ENCODE peak calls at places on chromosome 1, in ten cellular contexts. B is BE2C, C is fibroblast of mammary gland, X is prostate gland, J is brain microvascular endothelial cell, O is PC-3, Z is heart left ventricle, K is BJ, E is astrocyte, H is AG10803. G is an unnamed sample.

GRCh38 chr1:229572286-229572685 is 13.8 kb upstream of the ABCB10 start:
- DNase-seq in K (no peak), C (no peak), B (no peak), H (no peak), J (no peak), X (no peak), E (no peak), Z (no peak), O (no peak), G (no peak)

GRCh38 chr1:52032785-52033131 is 852 bp downstream of the KTI12 start:
- DNase-seq in C (peak; percentile 84), X (peak; percentile 25), E (peak; percentile 57), J (peak; percentile 64), K (no peak), O (peak; percentile 45), H (peak; percentile 69), B (peak; percentile 39), Z (peak; percentile 67), G (peak; percentile 13)

GRCh38 chr1:12549460-12550349 is 68.3 kb downstream of the DHRS3 start:
- DNase-seq in H (peak; percentile 89), K (peak; percentile 92), E (peak; percentile 98), X (peak; percentile 83), O (peak; percentile 98), J (peak; percentile 99), Z (peak; percentile 73), C (peak; percentile 90), B (no peak), G (no peak)

GRCh38 chr1:199691540-199691939 is 336.0 kb upstream of the NR5A2 start:
- DNase-seq in H (peak; percentile 89), C (peak; percentile 78), K (peak; percentile 52), O (peak; percentile 65), Z (no peak), E (peak; percentile 91), J (peak; percentile 45), B (no peak), X (no peak), G (no peak)

GRCh38 chr1:198443374-198444233 is 96.9 kb downstream of the ATP6V1G3 start:
- DNase-seq in H (peak; percentile 94), O (peak; percentile 93), C (peak; percentile 97), K (peak; percentile 74), Z (no peak), B (no peak), E (peak; percentile 99), J (peak; percentile 91), X (no peak), G (no peak)

GRCh38 chr1:22350987-22351756 is 100.5 kb upstream of the ZBTB40 start:
- DNase-seq in E (no peak), O (no peak), Z (no peak), K (no peak), H (no peak), X (no peak), B (no peak), J (no peak), C (no peak), G (no peak)

GRCh38 chr1:118481091-118481490 is 296.1 kb upstream of the SPAG17 start:
- DNase-seq in K (no peak), X (no peak), C (no peak), H (no peak), Z (no peak), B (no peak), J (no peak), O (peak; percentile 3), E (no peak), G (no peak)

GRCh38 chr1:203120325-203121138 is 7.0 kb upstream of the ADORA1 start:
- DNase-seq in O (no peak), J (no peak), K (no peak), X (no peak), Z (no peak), B (no peak), H (no peak), C (no peak), E (no peak), G (no peak)

GRCh38 chr1:170200665-170201397 is 55.1 kb downstream of the NTMT2 start:
- DNase-seq in O (no peak), X (no peak), E (no peak), K (no peak), J (peak; percentile 6), B (no peak), Z (no peak), H (peak; percentile 63), C (peak; percentile 40), G (no peak)

GRCh38 chr1:198295186-198295585 is 138.4 kb downstream of the NEK7 start:
- DNase-seq in E (no peak), Z (no peak), O (no peak), J (no peak), K (no peak), H (no peak), C (no peak), X (no peak), B (no peak), G (no peak)

GRCh38 chr1:111990026-111990877 is 784 bp upstream of the KCND3 start:
- DNase-seq in J (no peak), B (no peak), K (no peak), O (no peak), E (no peak), X (peak; percentile 37), H (peak; percentile 15), Z (peak; percentile 64), C (no peak), G (no peak)

DNA sequence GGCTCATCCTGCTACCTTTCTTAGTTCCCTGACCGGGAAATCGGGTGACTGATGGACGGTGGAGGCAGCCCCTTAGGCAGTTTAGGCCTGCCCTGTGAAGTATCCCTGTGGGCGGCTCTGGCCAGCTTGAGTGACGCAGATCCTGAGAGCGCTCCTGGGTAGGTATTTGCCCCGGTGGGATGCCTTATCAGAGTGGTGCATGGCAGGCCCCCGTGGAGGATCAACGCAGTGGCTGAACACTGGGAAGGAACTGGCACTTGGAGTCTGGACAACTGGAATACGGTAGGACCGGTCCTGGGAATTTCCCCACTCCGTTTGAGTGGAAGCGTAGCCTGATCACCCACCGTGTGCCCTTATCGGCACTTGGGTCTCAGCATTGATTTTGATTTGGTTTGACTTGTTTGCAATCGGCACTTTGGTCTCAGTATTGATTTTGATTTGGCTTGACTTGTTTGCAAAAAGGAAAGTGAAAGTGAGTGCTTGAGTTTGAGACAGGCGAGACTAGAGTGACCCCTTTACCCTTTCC is 15.2 kb downstream of the PLA2G2F start:
- DNase-seq in X (no peak), O (no peak), K (no peak), E (no peak), J (no peak), B (no peak), H (no peak), C (no peak), Z (peak; percentile 30), G (peak; percentile 23)
- H3K4me3 ChIP-seq in X (no peak overlapping the region), O (no peak overlapping the region), K (no peak overlapping the region), E (no peak overlapping the region), J (no peak overlapping the region), B (no peak overlapping the region), H (no peak overlapping the region), C (no peak overlapping the region), Z (peak overlapping the region; percentile 33), G (no peak overlapping the region)

GRCh38 chr1:71196685-71197084 is 115.8 kb upstream of the ZRANB2 start:
- DNase-seq in Z (no peak), J (peak; percentile 3), H (peak; percentile 31), C (peak; percentile 39), E (peak; percentile 3), B (no peak), O (peak; percentile 55), K (no peak), X (no peak), G (no peak)
- TF ChIP-seq CTCF in Z (peak; percentile 46), J (no peak), H (peak; percentile 67), C (peak; percentile 51), E (peak; percentile 25), B (no peak), O (peak; percentile 70), K (peak; percentile 28), X (no peak), G (peak; percentile 49)

GRCh38 chr1:32988665-32989064 is 24.1 kb upstream of the RNF19B start:
- DNase-seq in K (peak; percentile 37), O (peak; percentile 63), E (peak; percentile 95), C (peak; percentile 92), Z (no peak), J (peak; percentile 84), X (no peak), H (peak; percentile 79), B (no peak), G (no peak)

GRCh38 chr1:32990887-32991286 is 26.3 kb upstream of the RNF19B start:
- DNase-seq in E (no peak), H (no peak), O (no peak), J (no peak), X (no peak), B (no peak), K (no peak), C (no peak), Z (no peak), G (no peak)

GRCh38 chr1:32991386-32991785 is 26.8 kb upstream of the RNF19B start:
- DNase-seq in O (peak; percentile 69), J (no peak), C (no peak), B (no peak), H (no peak), X (no peak), K (no peak), Z (no peak), E (no peak), G (no peak)

GRCh38 chr1:32991819-32992488 is 27.3 kb upstream of the RNF19B start:
- DNase-seq in B (no peak), H (no peak), X (no peak), O (no peak), K (no peak), J (no peak), Z (no peak), E (no peak), C (no peak), G (no peak)

DNA sequence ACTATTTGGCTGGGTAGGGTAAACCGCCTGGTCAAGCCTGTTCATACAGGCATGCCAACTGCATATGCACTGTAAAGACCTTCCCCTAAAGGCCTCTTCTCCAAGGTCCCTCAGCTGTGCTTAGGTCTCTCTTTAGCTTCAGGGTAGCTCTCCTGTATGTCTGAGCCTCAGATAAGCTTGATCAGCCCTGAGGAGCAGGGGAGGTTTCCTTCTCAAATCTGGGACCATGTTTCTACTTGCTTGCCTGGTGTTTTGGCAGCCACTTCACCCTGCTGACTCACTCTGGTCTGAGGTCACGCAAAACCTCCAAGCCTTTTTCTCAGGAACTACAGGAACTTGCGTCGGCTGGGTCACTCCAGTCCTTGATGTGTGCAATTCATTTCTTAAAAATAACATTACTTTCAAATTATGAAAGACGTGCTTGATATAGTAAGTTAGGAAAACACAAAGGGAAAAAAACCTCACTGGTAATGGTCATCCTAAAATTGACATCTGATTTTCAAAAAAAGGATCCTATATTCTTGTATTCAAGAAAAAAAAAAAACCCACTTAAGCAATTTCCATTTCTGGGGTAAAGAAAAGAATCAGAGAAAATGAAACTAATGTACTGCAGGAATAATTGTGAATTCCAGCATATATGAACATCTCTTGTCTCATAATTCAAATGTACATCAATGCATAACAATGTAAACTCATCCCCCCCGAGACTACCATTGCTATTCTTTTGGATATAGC is 24.7 kb upstream of the RNF19B start:
- DNase-seq in X (peak; percentile 65), E (peak; percentile 98), Z (peak; percentile 80), K (peak; percentile 93), B (no peak), H (peak; percentile 97), O (peak; percentile 86), C (peak; percentile 99), J (peak; percentile 98), G (no peak)
- H3K4me3 ChIP-seq in X (no peak overlapping the region), E (peak overlapping the region; percentile 25), Z (no peak overlapping the region), K (no peak overlapping the region), B (no peak overlapping the region), H (no peak overlapping the region), O (peak overlapping the region; percentile 37), C (peak overlapping the region; percentile 9), J (no peak overlapping the region), G (no peak overlapping the region)

DNA sequence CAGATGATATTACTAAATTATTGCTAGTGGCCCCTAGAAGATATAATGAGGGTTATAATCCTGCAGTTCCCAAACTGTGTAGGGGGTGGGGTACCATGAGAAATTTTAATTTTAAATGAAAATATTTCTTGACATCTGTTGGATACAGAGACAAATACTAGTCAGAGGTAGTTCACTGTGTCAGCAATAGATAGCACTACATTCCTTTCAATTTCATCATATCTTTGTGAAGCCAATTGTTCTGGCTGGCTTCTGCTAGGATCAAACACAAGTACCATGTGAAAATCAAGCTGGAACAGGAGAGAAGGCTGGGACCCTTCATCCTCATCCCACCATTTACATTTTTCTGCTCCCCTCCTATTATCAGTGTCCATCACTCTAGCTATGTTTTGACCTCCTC is 208.1 kb downstream of the USH2A start:
- DNase-seq in O (no peak), Z (no peak), E (no peak), K (no peak), X (no peak), C (no peak), J (no peak), H (no peak), B (no peak), G (no peak)
- TF ChIP-seq CTCF in O (no peak), Z (no peak), E (no peak), K (no peak), X (no peak), C (no peak), J (no peak), H (no peak), B (no peak), G (no peak)

G was measured in dorsolateral prefrontal cortex.